ENCODE peak calls at places on chromosomes 13 and 19, in seven cellular contexts. One of them, this sample, is unnamed.

GRCh38 chr19:55348317-55349034 is 6.0 kb downstream of the COX6B2 start:
- DNase-seq in adrenal gland: no peak
- DNase-seq in occipital lobe: no peak
- DNase-seq in stimulated activated CD4-positive, alpha-beta T cell treated with anti-CD3 and anti-CD28 coated beads, Interleukin-1b, Interleukin-23, amount 100 ng/mL, for 1 hour: no peak
- DNase-seq in HuH-7: no peak
- DNase-seq in heart left ventricle: no peak
- DNase-seq in activated T-cell treated with anti-CD3 and anti-CD28 coated beads for 1 hour: no peak
- DNase-seq in this sample: no peak

GRCh38 chr19:872266-872951 is 12.9 kb downstream of the CFD start:
- DNase-seq in HuH-7: peak; percentile 57
- DNase-seq in activated T-cell treated with anti-CD3 and anti-CD28 coated beads for 1 hour: peak; percentile 78
- DNase-seq in adrenal gland: peak; percentile 82
- DNase-seq in occipital lobe: no peak
- DNase-seq in stimulated activated CD4-positive, alpha-beta T cell treated with anti-CD3 and anti-CD28 coated beads, Interleukin-1b, Interleukin-23, amount 100 ng/mL, for 1 hour: peak; percentile 65
- DNase-seq in heart left ventricle: peak; percentile 67
- DNase-seq in this sample: peak; percentile 78

GRCh38 chr13:112250788-112251445 is 125.2 kb upstream of the SPACA7 start:
- DNase-seq in adrenal gland: peak; percentile 9
- DNase-seq in HuH-7: no peak
- DNase-seq in heart left ventricle: no peak
- DNase-seq in activated T-cell treated with anti-CD3 and anti-CD28 coated beads for 1 hour: no peak
- DNase-seq in stimulated activated CD4-positive, alpha-beta T cell treated with anti-CD3 and anti-CD28 coated beads, Interleukin-1b, Interleukin-23, amount 100 ng/mL, for 1 hour: no peak
- DNase-seq in occipital lobe: no peak
- DNase-seq in this sample: no peak

GRCh38 chr13:27621366-27622101 is at the start of gene POLR1D:
- DNase-seq in adrenal gland: peak; percentile 91
- DNase-seq in occipital lobe: peak; percentile 47
- DNase-seq in stimulated activated CD4-positive, alpha-beta T cell treated with anti-CD3 and anti-CD28 coated beads, Interleukin-1b, Interleukin-23, amount 100 ng/mL, for 1 hour: peak; percentile 66
- DNase-seq in HuH-7: peak; percentile 69
- DNase-seq in heart left ventricle: peak; percentile 83
- DNase-seq in activated T-cell treated with anti-CD3 and anti-CD28 coated beads for 1 hour: peak; percentile 71
- DNase-seq in this sample: peak; percentile 83

GRCh38 chr13:25455146-25455545 is 83.4 kb downstream of the ATP8A2 start:
- DNase-seq in heart left ventricle: no peak
- DNase-seq in HuH-7: no peak
- DNase-seq in stimulated activated CD4-positive, alpha-beta T cell treated with anti-CD3 and anti-CD28 coated beads, Interleukin-1b, Interleukin-23, amount 100 ng/mL, for 1 hour: no peak
- DNase-seq in adrenal gland: peak; percentile 59
- DNase-seq in occipital lobe: no peak
- DNase-seq in activated T-cell treated with anti-CD3 and anti-CD28 coated beads for 1 hour: no peak
- DNase-seq in this sample: no peak

GRCh38 chr19:2811221-2811722 is 8.4 kb upstream of the ZNF554 start:
- DNase-seq in activated T-cell treated with anti-CD3 and anti-CD28 coated beads for 1 hour: no peak
- DNase-seq in stimulated activated CD4-positive, alpha-beta T cell treated with anti-CD3 and anti-CD28 coated beads, Interleukin-1b, Interleukin-23, amount 100 ng/mL, for 1 hour: no peak
- DNase-seq in occipital lobe: no peak
- DNase-seq in adrenal gland: no peak
- DNase-seq in HuH-7: no peak
- DNase-seq in heart left ventricle: no peak
- DNase-seq in this sample: no peak

GRCh38 chr19:35141627-35142401 is 1.2 kb upstream of the FXYD7 start:
- DNase-seq in stimulated activated CD4-positive, alpha-beta T cell treated with anti-CD3 and anti-CD28 coated beads, Interleukin-1b, Interleukin-23, amount 100 ng/mL, for 1 hour: no peak
- DNase-seq in activated T-cell treated with anti-CD3 and anti-CD28 coated beads for 1 hour: no peak
- DNase-seq in heart left ventricle: no peak
- DNase-seq in HuH-7: no peak
- DNase-seq in adrenal gland: no peak
- DNase-seq in occipital lobe: peak; percentile 61
- DNase-seq in this sample: no peak

GRCh38 chr19:20233105-20233504 is 66.1 kb downstream of the ZNF486 start:
- DNase-seq in heart left ventricle: no peak
- DNase-seq in occipital lobe: no peak
- DNase-seq in stimulated activated CD4-positive, alpha-beta T cell treated with anti-CD3 and anti-CD28 coated beads, Interleukin-1b, Interleukin-23, amount 100 ng/mL, for 1 hour: no peak
- DNase-seq in activated T-cell treated with anti-CD3 and anti-CD28 coated beads for 1 hour: no peak
- DNase-seq in HuH-7: no peak
- DNase-seq in adrenal gland: no peak
- DNase-seq in this sample: no peak

GRCh38 chr13:71587778-71588177 is 279.2 kb downstream of the DACH1 start:
- DNase-seq in heart left ventricle: no peak
- DNase-seq in activated T-cell treated with anti-CD3 and anti-CD28 coated beads for 1 hour: no peak
- DNase-seq in adrenal gland: no peak
- DNase-seq in HuH-7: no peak
- DNase-seq in occipital lobe: no peak
- DNase-seq in stimulated activated CD4-positive, alpha-beta T cell treated with anti-CD3 and anti-CD28 coated beads, Interleukin-1b, Interleukin-23, amount 100 ng/mL, for 1 hour: no peak
- DNase-seq in this sample: no peak

GRCh38 chr19:36916991-36917390 is 859 bp downstream of the ZNF568 start:
- DNase-seq in adrenal gland: peak; percentile 68
- DNase-seq in heart left ventricle: no peak
- DNase-seq in occipital lobe: no peak
- DNase-seq in stimulated activated CD4-positive, alpha-beta T cell treated with anti-CD3 and anti-CD28 coated beads, Interleukin-1b, Interleukin-23, amount 100 ng/mL, for 1 hour: no peak
- DNase-seq in activated T-cell treated with anti-CD3 and anti-CD28 coated beads for 1 hour: no peak
- DNase-seq in HuH-7: no peak
- DNase-seq in this sample: no peak

GRCh38 chr13:95924389-95924994 is 128.7 kb downstream of the UGGT2 start:
- DNase-seq in activated T-cell treated with anti-CD3 and anti-CD28 coated beads for 1 hour: no peak
- DNase-seq in occipital lobe: no peak
- DNase-seq in stimulated activated CD4-positive, alpha-beta T cell treated with anti-CD3 and anti-CD28 coated beads, Interleukin-1b, Interleukin-23, amount 100 ng/mL, for 1 hour: no peak
- DNase-seq in heart left ventricle: no peak
- DNase-seq in HuH-7: no peak
- DNase-seq in adrenal gland: no peak
- DNase-seq in this sample: no peak

GRCh38 chr13:51539887-51540286 is 44.4 kb upstream of the WDFY2 start:
- DNase-seq in adrenal gland: no peak
- DNase-seq in activated T-cell treated with anti-CD3 and anti-CD28 coated beads for 1 hour: no peak
- DNase-seq in occipital lobe: no peak
- DNase-seq in stimulated activated CD4-positive, alpha-beta T cell treated with anti-CD3 and anti-CD28 coated beads, Interleukin-1b, Interleukin-23, amount 100 ng/mL, for 1 hour: no peak
- DNase-seq in HuH-7: no peak
- DNase-seq in heart left ventricle: no peak
- DNase-seq in this sample: no peak

GRCh38 chr13:74040200-74040599 is 94.0 kb downstream of the KLF12 start:
- DNase-seq in occipital lobe: no peak
- DNase-seq in activated T-cell treated with anti-CD3 and anti-CD28 coated beads for 1 hour: no peak
- DNase-seq in adrenal gland: peak; percentile 62
- DNase-seq in HuH-7: peak; percentile 66
- DNase-seq in stimulated activated CD4-positive, alpha-beta T cell treated with anti-CD3 and anti-CD28 coated beads, Interleukin-1b, Interleukin-23, amount 100 ng/mL, for 1 hour: no peak
- DNase-seq in heart left ventricle: peak; percentile 59
- DNase-seq in this sample: peak; percentile 3

GRCh38 chr13:103200118-103200885 is 134.1 kb upstream of the SLC10A2 start:
- DNase-seq in HuH-7: no peak
- DNase-seq in occipital lobe: no peak
- DNase-seq in adrenal gland: no peak
- DNase-seq in stimulated activated CD4-positive, alpha-beta T cell treated with anti-CD3 and anti-CD28 coated beads, Interleukin-1b, Interleukin-23, amount 100 ng/mL, for 1 hour: no peak
- DNase-seq in heart left ventricle: no peak
- DNase-seq in activated T-cell treated with anti-CD3 and anti-CD28 coated beads for 1 hour: no peak
- DNase-seq in this sample: no peak

GRCh38 chr19:55014714-55015113 is 23.4 kb downstream of the GP6 start:
- DNase-seq in stimulated activated CD4-positive, alpha-beta T cell treated with anti-CD3 and anti-CD28 coated beads, Interleukin-1b, Interleukin-23, amount 100 ng/mL, for 1 hour: no peak
- DNase-seq in heart left ventricle: no peak
- DNase-seq in adrenal gland: peak; percentile 59
- DNase-seq in activated T-cell treated with anti-CD3 and anti-CD28 coated beads for 1 hour: no peak
- DNase-seq in HuH-7: no peak
- DNase-seq in occipital lobe: no peak
- DNase-seq in this sample: no peak

GRCh38 chr13:76813874-76814273 is 72.3 kb downstream of the KCTD12 start:
- DNase-seq in heart left ventricle: no peak
- DNase-seq in HuH-7: no peak
- DNase-seq in stimulated activated CD4-positive, alpha-beta T cell treated with anti-CD3 and anti-CD28 coated beads, Interleukin-1b, Interleukin-23, amount 100 ng/mL, for 1 hour: no peak
- DNase-seq in occipital lobe: no peak
- DNase-seq in activated T-cell treated with anti-CD3 and anti-CD28 coated beads for 1 hour: no peak
- DNase-seq in adrenal gland: no peak
- DNase-seq in this sample: no peak

GRCh38 chr19:10219678-10220077 is 11.5 kb downstream of the S1PR2 start:
- DNase-seq in heart left ventricle: no peak
- DNase-seq in HuH-7: peak; percentile 62
- DNase-seq in adrenal gland: no peak
- DNase-seq in occipital lobe: no peak
- DNase-seq in activated T-cell treated with anti-CD3 and anti-CD28 coated beads for 1 hour: no peak
- DNase-seq in stimulated activated CD4-positive, alpha-beta T cell treated with anti-CD3 and anti-CD28 coated beads, Interleukin-1b, Interleukin-23, amount 100 ng/mL, for 1 hour: no peak
- DNase-seq in this sample: peak; percentile 25

GRCh38 chr19:2623743-2624142 is 78.8 kb downstream of the GNG7 start:
- DNase-seq in heart left ventricle: no peak
- DNase-seq in occipital lobe: no peak
- DNase-seq in HuH-7: no peak
- DNase-seq in adrenal gland: no peak
- DNase-seq in activated T-cell treated with anti-CD3 and anti-CD28 coated beads for 1 hour: no peak
- DNase-seq in stimulated activated CD4-positive, alpha-beta T cell treated with anti-CD3 and anti-CD28 coated beads, Interleukin-1b, Interleukin-23, amount 100 ng/mL, for 1 hour: no peak
- DNase-seq in this sample: no peak

GRCh38 chr13:100461309-100462035 is 127.1 kb downstream of the GGACT start:
- DNase-seq in HuH-7: no peak
- DNase-seq in heart left ventricle: no peak
- DNase-seq in adrenal gland: no peak
- DNase-seq in occipital lobe: no peak
- DNase-seq in stimulated activated CD4-positive, alpha-beta T cell treated with anti-CD3 and anti-CD28 coated beads, Interleukin-1b, Interleukin-23, amount 100 ng/mL, for 1 hour: no peak
- DNase-seq in activated T-cell treated with anti-CD3 and anti-CD28 coated beads for 1 hour: no peak
- DNase-seq in this sample: no peak

GRCh38 chr19:17324357-17325114 is 10.1 kb downstream of the ANO8 start:
- DNase-seq in heart left ventricle: no peak
- DNase-seq in occipital lobe: no peak
- DNase-seq in adrenal gland: no peak
- DNase-seq in stimulated activated CD4-positive, alpha-beta T cell treated with anti-CD3 and anti-CD28 coated beads, Interleukin-1b, Interleukin-23, amount 100 ng/mL, for 1 hour: no peak
- DNase-seq in HuH-7: no peak
- DNase-seq in activated T-cell treated with anti-CD3 and anti-CD28 coated beads for 1 hour: no peak
- DNase-seq in this sample: no peak

GRCh38 chr13:35472308-35473008 is 4.0 kb downstream of the MAB21L1 start:
- DNase-seq in HuH-7: no peak
- DNase-seq in occipital lobe: no peak
- DNase-seq in stimulated activated CD4-positive, alpha-beta T cell treated with anti-CD3 and anti-CD28 coated beads, Interleukin-1b, Interleukin-23, amount 100 ng/mL, for 1 hour: no peak
- DNase-seq in adrenal gland: no peak
- DNase-seq in heart left ventricle: no peak
- DNase-seq in activated T-cell treated with anti-CD3 and anti-CD28 coated beads for 1 hour: no peak
- DNase-seq in this sample: no peak

GRCh38 chr13:90890435-90890834 is 457.1 kb upstream of the MIR17HG start:
- DNase-seq in heart left ventricle: no peak
- DNase-seq in occipital lobe: no peak
- DNase-seq in activated T-cell treated with anti-CD3 and anti-CD28 coated beads for 1 hour: no peak
- DNase-seq in adrenal gland: no peak
- DNase-seq in HuH-7: no peak
- DNase-seq in stimulated activated CD4-positive, alpha-beta T cell treated with anti-CD3 and anti-CD28 coated beads, Interleukin-1b, Interleukin-23, amount 100 ng/mL, for 1 hour: no peak
- DNase-seq in this sample: no peak

GRCh38 chr13:113907637-113908617 is 44.1 kb upstream of the GAS6 start:
- DNase-seq in HuH-7: no peak
- DNase-seq in occipital lobe: no peak
- DNase-seq in stimulated activated CD4-positive, alpha-beta T cell treated with anti-CD3 and anti-CD28 coated beads, Interleukin-1b, Interleukin-23, amount 100 ng/mL, for 1 hour: no peak
- DNase-seq in heart left ventricle: no peak
- DNase-seq in adrenal gland: no peak
- DNase-seq in activated T-cell treated with anti-CD3 and anti-CD28 coated beads for 1 hour: no peak
- DNase-seq in this sample: no peak

GRCh38 chr19:16036941-16037340 is 39.4 kb upstream of the TPM4 start:
- DNase-seq in adrenal gland: no peak
- DNase-seq in stimulated activated CD4-positive, alpha-beta T cell treated with anti-CD3 and anti-CD28 coated beads, Interleukin-1b, Interleukin-23, amount 100 ng/mL, for 1 hour: no peak
- DNase-seq in occipital lobe: no peak
- DNase-seq in HuH-7: no peak
- DNase-seq in heart left ventricle: no peak
- DNase-seq in activated T-cell treated with anti-CD3 and anti-CD28 coated beads for 1 hour: no peak
- DNase-seq in this sample: no peak

GRCh38 chr13:33283195-33283910 is 2.2 kb downstream of the STARD13 start:
- DNase-seq in stimulated activated CD4-positive, alpha-beta T cell treated with anti-CD3 and anti-CD28 coated beads, Interleukin-1b, Interleukin-23, amount 100 ng/mL, for 1 hour: no peak
- DNase-seq in heart left ventricle: no peak
- DNase-seq in adrenal gland: no peak
- DNase-seq in activated T-cell treated with anti-CD3 and anti-CD28 coated beads for 1 hour: no peak
- DNase-seq in HuH-7: no peak
- DNase-seq in occipital lobe: no peak
- DNase-seq in this sample: no peak

GRCh38 chr19:19613456-19613855 is 5.0 kb downstream of the PBX4 start:
- DNase-seq in occipital lobe: no peak
- DNase-seq in adrenal gland: no peak
- DNase-seq in stimulated activated CD4-positive, alpha-beta T cell treated with anti-CD3 and anti-CD28 coated beads, Interleukin-1b, Interleukin-23, amount 100 ng/mL, for 1 hour: no peak
- DNase-seq in heart left ventricle: no peak
- DNase-seq in HuH-7: no peak
- DNase-seq in activated T-cell treated with anti-CD3 and anti-CD28 coated beads for 1 hour: no peak
- DNase-seq in this sample: no peak

GRCh38 chr13:20826810-20827560 is 53.2 kb upstream of the EEF1AKMT1 start:
- DNase-seq in occipital lobe: no peak
- DNase-seq in activated T-cell treated with anti-CD3 and anti-CD28 coated beads for 1 hour: no peak
- DNase-seq in HuH-7: no peak
- DNase-seq in stimulated activated CD4-positive, alpha-beta T cell treated with anti-CD3 and anti-CD28 coated beads, Interleukin-1b, Interleukin-23, amount 100 ng/mL, for 1 hour: no peak
- DNase-seq in heart left ventricle: no peak
- DNase-seq in adrenal gland: no peak
- DNase-seq in this sample: no peak

GRCh38 chr13:38417727-38418126 is 68.1 kb downstream of the UFM1 start:
- DNase-seq in activated T-cell treated with anti-CD3 and anti-CD28 coated beads for 1 hour: no peak
- DNase-seq in heart left ventricle: no peak
- DNase-seq in stimulated activated CD4-positive, alpha-beta T cell treated with anti-CD3 and anti-CD28 coated beads, Interleukin-1b, Interleukin-23, amount 100 ng/mL, for 1 hour: no peak
- DNase-seq in occipital lobe: no peak
- DNase-seq in adrenal gland: no peak
- DNase-seq in HuH-7: peak; percentile 7
- DNase-seq in this sample: no peak

GRCh38 chr19:7869910-7870511 is 4.2 kb downstream of the PRR36 start:
- DNase-seq in stimulated activated CD4-positive, alpha-beta T cell treated with anti-CD3 and anti-CD28 coated beads, Interleukin-1b, Interleukin-23, amount 100 ng/mL, for 1 hour: no peak
- DNase-seq in adrenal gland: peak; percentile 91
- DNase-seq in occipital lobe: peak; percentile 30
- DNase-seq in HuH-7: peak; percentile 70
- DNase-seq in activated T-cell treated with anti-CD3 and anti-CD28 coated beads for 1 hour: peak; percentile 37
- DNase-seq in heart left ventricle: peak; percentile 49
- DNase-seq in this sample: peak; percentile 58

GRCh38 chr13:78317030-78317429 is 286.3 kb downstream of the POU4F1 start:
- DNase-seq in occipital lobe: no peak
- DNase-seq in stimulated activated CD4-positive, alpha-beta T cell treated with anti-CD3 and anti-CD28 coated beads, Interleukin-1b, Interleukin-23, amount 100 ng/mL, for 1 hour: no peak
- DNase-seq in adrenal gland: no peak
- DNase-seq in HuH-7: no peak
- DNase-seq in heart left ventricle: no peak
- DNase-seq in activated T-cell treated with anti-CD3 and anti-CD28 coated beads for 1 hour: no peak
- DNase-seq in this sample: no peak

GRCh38 chr13:49190901-49191300 is 29.2 kb upstream of the MLNR start:
- DNase-seq in occipital lobe: no peak
- DNase-seq in HuH-7: no peak
- DNase-seq in heart left ventricle: no peak
- DNase-seq in activated T-cell treated with anti-CD3 and anti-CD28 coated beads for 1 hour: no peak
- DNase-seq in adrenal gland: no peak
- DNase-seq in stimulated activated CD4-positive, alpha-beta T cell treated with anti-CD3 and anti-CD28 coated beads, Interleukin-1b, Interleukin-23, amount 100 ng/mL, for 1 hour: no peak
- DNase-seq in this sample: no peak

GRCh38 chr13:37602743-37603381 is 4.3 kb upstream of the POSTN start:
- DNase-seq in occipital lobe: no peak
- DNase-seq in stimulated activated CD4-positive, alpha-beta T cell treated with anti-CD3 and anti-CD28 coated beads, Interleukin-1b, Interleukin-23, amount 100 ng/mL, for 1 hour: no peak
- DNase-seq in activated T-cell treated with anti-CD3 and anti-CD28 coated beads for 1 hour: no peak
- DNase-seq in adrenal gland: no peak
- DNase-seq in HuH-7: no peak
- DNase-seq in heart left ventricle: no peak
- DNase-seq in this sample: no peak

GRCh38 chr19:43439183-43440063 is 24.7 kb downstream of the TEX101 start:
- DNase-seq in occipital lobe: no peak
- DNase-seq in heart left ventricle: no peak
- DNase-seq in stimulated activated CD4-positive, alpha-beta T cell treated with anti-CD3 and anti-CD28 coated beads, Interleukin-1b, Interleukin-23, amount 100 ng/mL, for 1 hour: peak; percentile 18
- DNase-seq in HuH-7: no peak
- DNase-seq in adrenal gland: no peak
- DNase-seq in activated T-cell treated with anti-CD3 and anti-CD28 coated beads for 1 hour: peak; percentile 29
- DNase-seq in this sample: peak; percentile 47

GRCh38 chr13:54373211-54373610 is 1344.6 kb downstream of the OLFM4 start:
- DNase-seq in adrenal gland: no peak
- DNase-seq in occipital lobe: no peak
- DNase-seq in heart left ventricle: no peak
- DNase-seq in activated T-cell treated with anti-CD3 and anti-CD28 coated beads for 1 hour: no peak
- DNase-seq in stimulated activated CD4-positive, alpha-beta T cell treated with anti-CD3 and anti-CD28 coated beads, Interleukin-1b, Interleukin-23, amount 100 ng/mL, for 1 hour: no peak
- DNase-seq in HuH-7: no peak
- DNase-seq in this sample: no peak

GRCh38 chr13:58855283-58855682 is 1223.7 kb downstream of the PCDH17 start:
- DNase-seq in HuH-7: no peak
- DNase-seq in heart left ventricle: no peak
- DNase-seq in occipital lobe: no peak
- DNase-seq in activated T-cell treated with anti-CD3 and anti-CD28 coated beads for 1 hour: no peak
- DNase-seq in stimulated activated CD4-positive, alpha-beta T cell treated with anti-CD3 and anti-CD28 coated beads, Interleukin-1b, Interleukin-23, amount 100 ng/mL, for 1 hour: no peak
- DNase-seq in adrenal gland: no peak
- DNase-seq in this sample: no peak

GRCh38 chr19:35330475-35330874 is 1.5 kb downstream of the CD22 start:
- DNase-seq in occipital lobe: no peak
- DNase-seq in HuH-7: no peak
- DNase-seq in stimulated activated CD4-positive, alpha-beta T cell treated with anti-CD3 and anti-CD28 coated beads, Interleukin-1b, Interleukin-23, amount 100 ng/mL, for 1 hour: no peak
- DNase-seq in activated T-cell treated with anti-CD3 and anti-CD28 coated beads for 1 hour: no peak
- DNase-seq in heart left ventricle: peak; percentile 1
- DNase-seq in adrenal gland: no peak
- DNase-seq in this sample: no peak

GRCh38 chr19:571127-571974 is 1.0 kb upstream of the BSG start:
- DNase-seq in activated T-cell treated with anti-CD3 and anti-CD28 coated beads for 1 hour: no peak
- DNase-seq in HuH-7: peak; percentile 63
- DNase-seq in adrenal gland: peak; percentile 82
- DNase-seq in stimulated activated CD4-positive, alpha-beta T cell treated with anti-CD3 and anti-CD28 coated beads, Interleukin-1b, Interleukin-23, amount 100 ng/mL, for 1 hour: no peak
- DNase-seq in occipital lobe: no peak
- DNase-seq in heart left ventricle: no peak
- DNase-seq in this sample: peak; percentile 55

GRCh38 chr13:108981407-108981806 is 352.0 kb downstream of the MYO16 start:
- DNase-seq in heart left ventricle: no peak
- DNase-seq in stimulated activated CD4-positive, alpha-beta T cell treated with anti-CD3 and anti-CD28 coated beads, Interleukin-1b, Interleukin-23, amount 100 ng/mL, for 1 hour: no peak
- DNase-seq in adrenal gland: peak; percentile 86
- DNase-seq in occipital lobe: no peak
- DNase-seq in activated T-cell treated with anti-CD3 and anti-CD28 coated beads for 1 hour: no peak
- DNase-seq in HuH-7: no peak
- DNase-seq in this sample: no peak